ENCODE peak calls at places on chromosomes 4 and X, in six cellular contexts. Z, Y, K, S, R and H are unnamed samples.

GRCh38 chrX:3320471-3321046 is 25.9 kb downstream of the MXRA5 start:
- DNase-seq in Z (no peak), Y (no peak), K (no peak), S (peak; percentile 9), R (no peak), H (no peak)

GRCh38 chr4:141248029-141248428 is 27.3 kb downstream of the ZNF330 start:
- DNase-seq in Z (no peak), Y (no peak), K (no peak), S (peak; percentile 60), R (no peak), H (peak; percentile 83)

GRCh38 chrX:42615161-42615563 is 162.8 kb downstream of the PPP1R2C start:
- DNase-seq in Z (no peak), Y (no peak), K (no peak), S (no peak), R (no peak), H (no peak)

GRCh38 chrX:133399411-133399810 is 15.9 kb downstream of the GPC4 start:
- DNase-seq in Z (no peak), Y (no peak), K (no peak), S (no peak), R (no peak), H (no peak)

GRCh38 chr4:105280338-105280809 is 133.7 kb downstream of the TET2 start:
- DNase-seq in Z (no peak), Y (no peak), K (no peak), S (peak; percentile 99), R (no peak), H (peak; percentile 99)

GRCh38 chr4:157425897-157426296 is 205.4 kb downstream of the GRIA2 start:
- DNase-seq in Z (no peak), Y (no peak), K (no peak), S (no peak), R (no peak), H (no peak)

GRCh38 chr4:10160280-10160856 is 43.8 kb upstream of the WDR1 start:
- DNase-seq in Z (no peak), Y (no peak), K (no peak), S (peak; percentile 72), R (no peak), H (peak; percentile 47)

GRCh38 chr4:113052379-113052951 is 3.0 kb downstream of the ANK2 start:
- DNase-seq in Z (no peak), Y (no peak), K (peak; percentile 37), S (peak; percentile 16), R (no peak), H (peak; percentile 60)

GRCh38 chr4:111689214-111689613 is 456.0 kb upstream of the FAM241A start:
- DNase-seq in Z (no peak), Y (peak; percentile 57), K (no peak), S (peak; percentile 79), R (peak; percentile 34), H (peak; percentile 85)

GRCh38 chr4:121155893-121156292 is 8.2 kb downstream of the TNIP3 start:
- DNase-seq in Z (no peak), Y (no peak), K (no peak), S (peak; percentile 92), R (no peak), H (peak; percentile 90)

GRCh38 chr4:33780952-33781655 is 2463.2 kb downstream of the ARAP2 start:
- DNase-seq in Z (no peak), Y (no peak), K (no peak), S (peak; percentile 67), R (no peak), H (peak; percentile 31)

GRCh38 chr4:13930155-13930554 is 302.6 kb upstream of the BOD1L1 start:
- DNase-seq in Z (no peak), Y (no peak), K (no peak), S (no peak), R (no peak), H (no peak)

GRCh38 chrX:25523574-25523973 is 507.8 kb upstream of the ARX start:
- DNase-seq in Z (no peak), Y (no peak), K (no peak), S (peak; percentile 63), R (no peak), H (peak; percentile 7)

GRCh38 chr4:17562157-17562556 is 14.8 kb upstream of the LAP3 start:
- DNase-seq in Z (no peak), Y (no peak), K (no peak), S (no peak), R (no peak), H (no peak)

GRCh38 chr4:146472404-146472803 is 49.3 kb downstream of the SLC10A7 start:
- DNase-seq in Z (no peak), Y (no peak), K (no peak), S (no peak), R (no peak), H (no peak)

GRCh38 chr4:78951862-78952472 is 12.7 kb upstream of the PAQR3 start:
- DNase-seq in Z (no peak), Y (no peak), K (no peak), S (peak; percentile 61), R (no peak), H (peak; percentile 48)

GRCh38 chrX:49155900-49156837 is 6.4 kb upstream of the MAGIX start:
- DNase-seq in Z (peak; percentile 94), Y (peak; percentile 92), K (peak; percentile 93), S (peak; percentile 84), R (peak; percentile 89), H (peak; percentile 86)

GRCh38 chrX:39220952-39221351 is 419.7 kb downstream of the MID1IP1 start:
- DNase-seq in Z (no peak), Y (no peak), K (no peak), S (no peak), R (no peak), H (no peak)

GRCh38 chr4:184803884-184804283 is 21.9 kb downstream of the ACSL1 start:
- DNase-seq in Z (no peak), Y (no peak), K (no peak), S (no peak), R (no peak), H (no peak)
- H3K4me3 ChIP-seq in Z (no peak overlapping the region), Y (peak overlapping the region; percentile 9), K (no peak overlapping the region), S (no peak overlapping the region), R (no peak overlapping the region), H (no peak overlapping the region)

GRCh38 chr4:60868232-60868960 is 331.7 kb upstream of the ADGRL3 start:
- DNase-seq in Z (no peak), Y (no peak), K (no peak), S (no peak), R (no peak), H (no peak)
- TF ChIP-seq CTCF in Z (no peak), Y (no peak), K (no peak), S (no peak), R (no peak), H (no peak)

DNA sequence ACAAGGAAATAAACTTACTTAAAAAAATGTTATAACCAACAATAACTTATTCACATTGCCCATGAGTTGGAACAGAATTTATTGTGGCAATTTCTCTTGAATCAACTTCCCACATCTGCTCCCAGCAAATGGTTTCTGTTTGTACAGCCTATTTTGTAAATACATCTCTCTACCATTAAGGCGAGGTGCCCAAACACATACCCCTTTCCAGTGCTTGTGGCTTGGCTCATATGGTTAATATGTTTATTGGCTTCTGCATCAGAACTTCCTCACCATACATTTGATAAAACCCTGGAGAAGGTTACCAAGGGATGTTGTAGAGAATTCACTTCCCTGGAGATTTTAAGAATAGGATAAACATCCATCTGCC is 207.1 kb downstream of the SOWAHB start:
- DNase-seq in Z (no peak), Y (no peak), K (no peak), S (no peak), R (no peak), H (peak; percentile 57)
- H3K4me3 ChIP-seq in Z (no peak overlapping the region), Y (no peak overlapping the region), K (no peak overlapping the region), S (no peak overlapping the region), R (no peak overlapping the region), H (peak overlapping the region; percentile 73)

GRCh38 chr4:60805500-60806313 is 394.4 kb upstream of the ADGRL3 start:
- DNase-seq in Z (no peak), Y (no peak), K (no peak), S (peak; percentile 39), R (no peak), H (peak; percentile 0)
- TF ChIP-seq CTCF in Z (no peak), Y (peak; percentile 12), K (no peak), S (peak; percentile 62), R (peak; percentile 20), H (peak; percentile 34)

DNA sequence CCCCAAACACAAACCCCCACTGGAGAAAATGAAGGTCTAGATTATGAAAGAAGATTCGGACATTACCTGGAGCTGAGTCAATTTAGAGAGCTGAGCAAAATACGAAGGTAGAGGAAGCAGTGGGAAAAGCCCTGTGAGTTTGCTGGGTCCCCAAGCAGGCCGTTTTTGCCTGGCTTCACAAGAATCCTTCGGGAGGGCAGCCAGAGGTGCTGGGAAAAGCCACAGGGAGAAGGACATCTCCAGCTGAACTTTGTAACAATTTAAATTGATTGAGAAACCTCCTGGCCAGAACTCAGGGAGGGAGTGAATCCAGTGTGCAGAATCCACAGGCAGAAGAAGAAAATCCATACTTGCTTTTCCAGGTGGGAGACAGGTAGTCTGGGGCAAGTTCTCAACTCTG is 319.1 kb upstream of the CT83 start:
- DNase-seq in Z (no peak), Y (no peak), K (no peak), S (no peak), R (no peak), H (no peak)
- H3K4me3 ChIP-seq in Z (no peak overlapping the region), Y (no peak overlapping the region), K (no peak overlapping the region), S (no peak overlapping the region), R (no peak overlapping the region), H (no peak overlapping the region)

GRCh38 chr4:175954685-175955084 is 111.0 kb upstream of the WDR17 start:
- DNase-seq in Z (no peak), Y (no peak), K (no peak), S (no peak), R (no peak), H (no peak)

GRCh38 chr4:175951794-175952193 is 113.8 kb upstream of the WDR17 start:
- DNase-seq in Z (peak; percentile 74), Y (no peak), K (no peak), S (peak; percentile 6), R (no peak), H (no peak)

GRCh38 chr4:175953960-175954521 is 111.6 kb upstream of the WDR17 start:
- DNase-seq in Z (no peak), Y (no peak), K (no peak), S (no peak), R (no peak), H (no peak)
- TF ChIP-seq CTCF in Z (no peak), Y (no peak), K (no peak), S (no peak), R (no peak), H (no peak)

GRCh38 chrX:47198026-47198686 is 4.5 kb downstream of the UBA1 start:
- DNase-seq in Z (peak; percentile 15), Y (no peak), K (no peak), S (peak; percentile 43), R (no peak), H (peak; percentile 68)
- H3K4me3 ChIP-seq in Z (no peak overlapping the region), Y (no peak overlapping the region), K (no peak overlapping the region), S (peak overlapping the region; percentile 28), R (no peak overlapping the region), H (no peak overlapping the region)

DNA sequence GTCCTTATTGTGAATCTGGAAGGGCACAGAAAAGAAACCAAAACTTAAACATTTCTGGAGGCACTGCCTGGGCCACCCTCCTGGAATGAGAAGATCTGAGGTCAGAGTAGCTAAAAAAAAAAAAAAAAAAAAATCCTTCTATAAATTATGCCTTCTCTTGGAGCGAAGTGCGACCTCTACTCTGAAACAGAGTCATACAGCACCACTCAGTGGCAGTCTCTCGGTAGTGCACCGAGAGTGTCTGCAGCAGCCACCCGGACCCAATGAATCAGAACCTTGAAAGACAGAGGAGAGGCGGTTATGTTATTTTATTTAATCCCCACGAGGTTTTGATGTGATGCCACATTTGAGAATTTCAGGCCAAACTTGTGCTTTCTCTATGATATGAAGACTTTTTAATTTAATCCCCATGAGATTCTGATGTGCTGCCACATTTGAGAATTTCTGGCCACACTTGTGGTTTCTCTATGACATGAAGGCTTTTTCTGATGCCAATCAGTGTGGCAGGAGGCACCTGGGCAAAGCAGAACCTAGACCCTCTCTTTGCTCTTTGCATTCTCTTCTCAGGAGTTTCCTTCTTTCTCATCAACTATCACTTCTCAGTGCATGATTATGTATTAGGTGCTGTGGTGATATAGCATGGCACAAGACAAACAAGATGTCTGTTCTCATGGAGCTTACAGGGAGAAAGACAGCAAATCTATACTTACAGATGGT is 5.6 kb upstream of the CT47C1 start:
- DNase-seq in Z (no peak), Y (no peak), K (peak; percentile 69), S (peak; percentile 71), R (peak; percentile 46), H (peak; percentile 53)
- TF ChIP-seq CTCF in Z (peak; percentile 14), Y (peak; percentile 42), K (peak; percentile 59), S (peak; percentile 71), R (peak; percentile 43), H (peak; percentile 67)